ENCODE peak calls at places on chromosomes 2 and 18, in six cellular contexts. One of them, this sample, is unnamed.

GRCh38 chr18:73414598-73414997 is 546.8 kb upstream of the NETO1 start:
- DNase-seq in neural progenitor cell: no peak
- DNase-seq in activated gamma-delta T cell treated with Interleukin-2 at 50 U/mL for 16 hours: no peak
- DNase-seq in activated T-helper 1 cell treated with Interleukin-2 at 50 U/mL for 16 hours: no peak
- DNase-seq in GM12865: no peak
- DNase-seq in left lung: no peak
- DNase-seq in this sample: no peak

GRCh38 chr2:229910832-229911412 is 10.9 kb downstream of the TRIP12 start:
- DNase-seq in neural progenitor cell: peak
- DNase-seq in activated gamma-delta T cell treated with Interleukin-2 at 50 U/mL for 16 hours: no peak
- DNase-seq in activated T-helper 1 cell treated with Interleukin-2 at 50 U/mL for 16 hours: no peak
- DNase-seq in GM12865: peak
- DNase-seq in left lung: no peak
- DNase-seq in this sample: peak

GRCh38 chr2:168819829-168820489 is 17.5 kb downstream of the NOSTRIN start:
- DNase-seq in neural progenitor cell: peak
- DNase-seq in activated gamma-delta T cell treated with Interleukin-2 at 50 U/mL for 16 hours: no peak
- DNase-seq in activated T-helper 1 cell treated with Interleukin-2 at 50 U/mL for 16 hours: no peak
- DNase-seq in GM12865: no peak
- DNase-seq in left lung: no peak
- DNase-seq in this sample: no peak

GRCh38 chr2:236177967-236178909 is 10.1 kb upstream of the GBX2 start:
- DNase-seq in neural progenitor cell: peak
- DNase-seq in activated gamma-delta T cell treated with Interleukin-2 at 50 U/mL for 16 hours: no peak
- DNase-seq in activated T-helper 1 cell treated with Interleukin-2 at 50 U/mL for 16 hours: no peak
- DNase-seq in GM12865: no peak
- DNase-seq in left lung: peak
- DNase-seq in this sample: peak

GRCh38 chr2:205139822-205140612 is 542.3 kb upstream of the NRP2 start:
- DNase-seq in neural progenitor cell: peak
- DNase-seq in activated gamma-delta T cell treated with Interleukin-2 at 50 U/mL for 16 hours: no peak
- DNase-seq in activated T-helper 1 cell treated with Interleukin-2 at 50 U/mL for 16 hours: no peak
- DNase-seq in GM12865: no peak
- DNase-seq in left lung: peak
- DNase-seq in this sample: peak

GRCh38 chr18:2901405-2901989 is 54.7 kb downstream of the EMILIN2 start:
- DNase-seq in neural progenitor cell: no peak
- DNase-seq in activated gamma-delta T cell treated with Interleukin-2 at 50 U/mL for 16 hours: no peak
- DNase-seq in activated T-helper 1 cell treated with Interleukin-2 at 50 U/mL for 16 hours: no peak
- DNase-seq in GM12865: no peak
- DNase-seq in left lung: peak
- DNase-seq in this sample: no peak

GRCh38 chr2:94874277-94874997 is 3.2 kb downstream of the TEKT4 start:
- DNase-seq in neural progenitor cell: no peak
- DNase-seq in activated gamma-delta T cell treated with Interleukin-2 at 50 U/mL for 16 hours: peak
- DNase-seq in activated T-helper 1 cell treated with Interleukin-2 at 50 U/mL for 16 hours: peak
- DNase-seq in GM12865: peak
- DNase-seq in left lung: no peak
- DNase-seq in this sample: peak

GRCh38 chr2:235414422-235414821 is 79.4 kb upstream of the AGAP1 start:
- DNase-seq in neural progenitor cell: no peak
- DNase-seq in activated gamma-delta T cell treated with Interleukin-2 at 50 U/mL for 16 hours: no peak
- DNase-seq in activated T-helper 1 cell treated with Interleukin-2 at 50 U/mL for 16 hours: no peak
- DNase-seq in GM12865: no peak
- DNase-seq in left lung: no peak
- DNase-seq in this sample: no peak

GRCh38 chr2:15965564-15966019 is 25.2 kb downstream of the MYCN start:
- DNase-seq in neural progenitor cell: peak
- DNase-seq in activated gamma-delta T cell treated with Interleukin-2 at 50 U/mL for 16 hours: no peak
- DNase-seq in activated T-helper 1 cell treated with Interleukin-2 at 50 U/mL for 16 hours: no peak
- DNase-seq in GM12865: no peak
- DNase-seq in left lung: no peak
- DNase-seq in this sample: peak

GRCh38 chr18:54127759-54128378 is 96.6 kb downstream of the MBD2 start:
- DNase-seq in neural progenitor cell: peak
- DNase-seq in activated gamma-delta T cell treated with Interleukin-2 at 50 U/mL for 16 hours: no peak
- DNase-seq in activated T-helper 1 cell treated with Interleukin-2 at 50 U/mL for 16 hours: no peak
- DNase-seq in GM12865: peak
- DNase-seq in left lung: no peak
- DNase-seq in this sample: peak

GRCh38 chr18:54712758-54713157 is 115.5 kb upstream of the RAB27B start:
- DNase-seq in neural progenitor cell: no peak
- DNase-seq in activated gamma-delta T cell treated with Interleukin-2 at 50 U/mL for 16 hours: no peak
- DNase-seq in activated T-helper 1 cell treated with Interleukin-2 at 50 U/mL for 16 hours: no peak
- DNase-seq in GM12865: no peak
- DNase-seq in left lung: no peak
- DNase-seq in this sample: no peak

GRCh38 chr2:239087041-239087710 is 239.3 kb downstream of the TWIST2 start:
- DNase-seq in neural progenitor cell: no peak
- DNase-seq in activated gamma-delta T cell treated with Interleukin-2 at 50 U/mL for 16 hours: no peak
- DNase-seq in activated T-helper 1 cell treated with Interleukin-2 at 50 U/mL for 16 hours: no peak
- DNase-seq in GM12865: no peak
- DNase-seq in left lung: no peak
- DNase-seq in this sample: no peak

GRCh38 chr2:201257941-201258665 is 2.2 kb upstream of the CASP8 start:
- DNase-seq in neural progenitor cell: no peak
- DNase-seq in activated gamma-delta T cell treated with Interleukin-2 at 50 U/mL for 16 hours: peak
- DNase-seq in activated T-helper 1 cell treated with Interleukin-2 at 50 U/mL for 16 hours: peak
- DNase-seq in GM12865: peak
- DNase-seq in left lung: peak
- DNase-seq in this sample: peak

GRCh38 chr2:197498937-197499593 is 575 bp downstream of the HSPD1 start:
- DNase-seq in neural progenitor cell: peak
- DNase-seq in activated gamma-delta T cell treated with Interleukin-2 at 50 U/mL for 16 hours: peak
- DNase-seq in activated T-helper 1 cell treated with Interleukin-2 at 50 U/mL for 16 hours: peak
- DNase-seq in GM12865: peak
- DNase-seq in left lung: peak
- DNase-seq in this sample: peak

GRCh38 chr2:2050321-2050905 is 280.7 kb downstream of the MYT1L start:
- DNase-seq in neural progenitor cell: no peak
- DNase-seq in activated gamma-delta T cell treated with Interleukin-2 at 50 U/mL for 16 hours: no peak
- DNase-seq in activated T-helper 1 cell treated with Interleukin-2 at 50 U/mL for 16 hours: no peak
- DNase-seq in GM12865: no peak
- DNase-seq in left lung: no peak
- DNase-seq in this sample: no peak

GRCh38 chr2:135072125-135072997 is 20.3 kb downstream of the RAB3GAP1 start:
- DNase-seq in neural progenitor cell: peak
- DNase-seq in activated gamma-delta T cell treated with Interleukin-2 at 50 U/mL for 16 hours: no peak
- DNase-seq in activated T-helper 1 cell treated with Interleukin-2 at 50 U/mL for 16 hours: no peak
- DNase-seq in GM12865: no peak
- DNase-seq in left lung: no peak
- DNase-seq in this sample: no peak

GRCh38 chr2:171923206-171923605 is 945 bp downstream of the HAT1 start:
- DNase-seq in neural progenitor cell: no peak
- DNase-seq in activated gamma-delta T cell treated with Interleukin-2 at 50 U/mL for 16 hours: no peak
- DNase-seq in activated T-helper 1 cell treated with Interleukin-2 at 50 U/mL for 16 hours: no peak
- DNase-seq in GM12865: no peak
- DNase-seq in left lung: no peak
- DNase-seq in this sample: peak

GRCh38 chr2:52964916-52965530 is 802.6 kb upstream of the CHAC2 start:
- DNase-seq in neural progenitor cell: no peak
- DNase-seq in activated gamma-delta T cell treated with Interleukin-2 at 50 U/mL for 16 hours: no peak
- DNase-seq in activated T-helper 1 cell treated with Interleukin-2 at 50 U/mL for 16 hours: no peak
- DNase-seq in GM12865: no peak
- DNase-seq in left lung: no peak
- DNase-seq in this sample: no peak

GRCh38 chr2:72236445-72237067 is 88.9 kb upstream of the CYP26B1 start:
- DNase-seq in neural progenitor cell: no peak
- DNase-seq in activated gamma-delta T cell treated with Interleukin-2 at 50 U/mL for 16 hours: no peak
- DNase-seq in activated T-helper 1 cell treated with Interleukin-2 at 50 U/mL for 16 hours: no peak
- DNase-seq in GM12865: no peak
- DNase-seq in left lung: no peak
- DNase-seq in this sample: no peak

GRCh38 chr18:58396144-58396543 is 232.7 kb downstream of the ALPK2 start:
- DNase-seq in neural progenitor cell: no peak
- DNase-seq in activated gamma-delta T cell treated with Interleukin-2 at 50 U/mL for 16 hours: no peak
- DNase-seq in activated T-helper 1 cell treated with Interleukin-2 at 50 U/mL for 16 hours: no peak
- DNase-seq in GM12865: no peak
- DNase-seq in left lung: no peak
- DNase-seq in this sample: no peak

GRCh38 chr2:11753452-11753885 is 7.0 kb downstream of the LPIN1 start:
- DNase-seq in neural progenitor cell: no peak
- DNase-seq in activated gamma-delta T cell treated with Interleukin-2 at 50 U/mL for 16 hours: no peak
- DNase-seq in activated T-helper 1 cell treated with Interleukin-2 at 50 U/mL for 16 hours: no peak
- DNase-seq in GM12865: peak
- DNase-seq in left lung: peak
- DNase-seq in this sample: peak

GRCh38 chr2:98608962-98609604 is 694 bp downstream of the UNC50 start:
- DNase-seq in neural progenitor cell: peak
- DNase-seq in activated gamma-delta T cell treated with Interleukin-2 at 50 U/mL for 16 hours: no peak
- DNase-seq in activated T-helper 1 cell treated with Interleukin-2 at 50 U/mL for 16 hours: no peak
- DNase-seq in GM12865: peak
- DNase-seq in left lung: no peak
- DNase-seq in this sample: peak

GRCh38 chr2:164896226-164896625 is 54.6 kb upstream of the COBLL1 start:
- DNase-seq in neural progenitor cell: no peak
- DNase-seq in activated gamma-delta T cell treated with Interleukin-2 at 50 U/mL for 16 hours: no peak
- DNase-seq in activated T-helper 1 cell treated with Interleukin-2 at 50 U/mL for 16 hours: no peak
- DNase-seq in GM12865: no peak
- DNase-seq in left lung: no peak
- DNase-seq in this sample: no peak

GRCh38 chr2:120883607-120884405 is 148.1 kb downstream of the GLI2 start:
- DNase-seq in neural progenitor cell: peak
- DNase-seq in activated gamma-delta T cell treated with Interleukin-2 at 50 U/mL for 16 hours: no peak
- DNase-seq in activated T-helper 1 cell treated with Interleukin-2 at 50 U/mL for 16 hours: no peak
- DNase-seq in GM12865: no peak
- DNase-seq in left lung: no peak
- DNase-seq in this sample: no peak

GRCh38 chr2:142270291-142270690 is 139.5 kb upstream of the LRP1B start:
- DNase-seq in neural progenitor cell: no peak
- DNase-seq in activated gamma-delta T cell treated with Interleukin-2 at 50 U/mL for 16 hours: no peak
- DNase-seq in activated T-helper 1 cell treated with Interleukin-2 at 50 U/mL for 16 hours: no peak
- DNase-seq in GM12865: no peak
- DNase-seq in left lung: no peak
- DNase-seq in this sample: no peak

GRCh38 chr18:13577091-13577697 is 149.2 kb downstream of the FAM210A start:
- DNase-seq in neural progenitor cell: no peak
- DNase-seq in activated gamma-delta T cell treated with Interleukin-2 at 50 U/mL for 16 hours: no peak
- DNase-seq in activated T-helper 1 cell treated with Interleukin-2 at 50 U/mL for 16 hours: no peak
- DNase-seq in GM12865: peak
- DNase-seq in left lung: no peak
- DNase-seq in this sample: no peak

GRCh38 chr2:120352701-120353590 is 7.0 kb downstream of the INHBB start:
- DNase-seq in neural progenitor cell: no peak
- DNase-seq in activated gamma-delta T cell treated with Interleukin-2 at 50 U/mL for 16 hours: no peak
- DNase-seq in activated T-helper 1 cell treated with Interleukin-2 at 50 U/mL for 16 hours: no peak
- DNase-seq in GM12865: no peak
- DNase-seq in left lung: no peak
- DNase-seq in this sample: no peak

GRCh38 chr2:99754215-99754614 is 264.4 kb upstream of the REV1 start:
- DNase-seq in neural progenitor cell: no peak
- DNase-seq in activated gamma-delta T cell treated with Interleukin-2 at 50 U/mL for 16 hours: no peak
- DNase-seq in activated T-helper 1 cell treated with Interleukin-2 at 50 U/mL for 16 hours: no peak
- DNase-seq in GM12865: no peak
- DNase-seq in left lung: no peak
- DNase-seq in this sample: no peak

GRCh38 chr2:145431181-145431951 is 911.4 kb upstream of the ZEB2 start:
- DNase-seq in neural progenitor cell: peak
- DNase-seq in activated gamma-delta T cell treated with Interleukin-2 at 50 U/mL for 16 hours: no peak
- DNase-seq in activated T-helper 1 cell treated with Interleukin-2 at 50 U/mL for 16 hours: no peak
- DNase-seq in GM12865: no peak
- DNase-seq in left lung: no peak
- DNase-seq in this sample: peak

GRCh38 chr2:85266424-85267041 is 61.3 kb downstream of the TGOLN2 start:
- DNase-seq in neural progenitor cell: peak
- DNase-seq in activated gamma-delta T cell treated with Interleukin-2 at 50 U/mL for 16 hours: peak
- DNase-seq in activated T-helper 1 cell treated with Interleukin-2 at 50 U/mL for 16 hours: peak
- DNase-seq in GM12865: peak
- DNase-seq in left lung: peak
- DNase-seq in this sample: peak

GRCh38 chr2:178767099-178768060 is 39.8 kb downstream of the TTN start:
- DNase-seq in neural progenitor cell: no peak
- DNase-seq in activated gamma-delta T cell treated with Interleukin-2 at 50 U/mL for 16 hours: no peak
- DNase-seq in activated T-helper 1 cell treated with Interleukin-2 at 50 U/mL for 16 hours: no peak
- DNase-seq in GM12865: no peak
- DNase-seq in left lung: no peak
- DNase-seq in this sample: no peak

GRCh38 chr2:40346535-40347354 is 105.1 kb downstream of the SLC8A1 start:
- DNase-seq in neural progenitor cell: no peak
- DNase-seq in activated gamma-delta T cell treated with Interleukin-2 at 50 U/mL for 16 hours: no peak
- DNase-seq in activated T-helper 1 cell treated with Interleukin-2 at 50 U/mL for 16 hours: no peak
- DNase-seq in GM12865: peak
- DNase-seq in left lung: no peak
- DNase-seq in this sample: no peak

GRCh38 chr18:80233899-80234298 is 13.4 kb downstream of the PARD6G start:
- DNase-seq in neural progenitor cell: no peak
- DNase-seq in activated gamma-delta T cell treated with Interleukin-2 at 50 U/mL for 16 hours: no peak
- DNase-seq in activated T-helper 1 cell treated with Interleukin-2 at 50 U/mL for 16 hours: no peak
- DNase-seq in GM12865: no peak
- DNase-seq in left lung: no peak
- DNase-seq in this sample: no peak

GRCh38 chr18:70044626-70045025 is 97.0 kb upstream of the CD226 start:
- DNase-seq in neural progenitor cell: no peak
- DNase-seq in activated gamma-delta T cell treated with Interleukin-2 at 50 U/mL for 16 hours: no peak
- DNase-seq in activated T-helper 1 cell treated with Interleukin-2 at 50 U/mL for 16 hours: no peak
- DNase-seq in GM12865: no peak
- DNase-seq in left lung: no peak
- DNase-seq in this sample: no peak

GRCh38 chr2:173195100-173195499 is 119.5 kb downstream of the MAP3K20 start:
- DNase-seq in neural progenitor cell: peak
- DNase-seq in activated gamma-delta T cell treated with Interleukin-2 at 50 U/mL for 16 hours: no peak
- DNase-seq in activated T-helper 1 cell treated with Interleukin-2 at 50 U/mL for 16 hours: no peak
- DNase-seq in GM12865: no peak
- DNase-seq in left lung: no peak
- DNase-seq in this sample: no peak

GRCh38 chr2:88161446-88161845 is 8.7 kb upstream of the THNSL2 start:
- DNase-seq in neural progenitor cell: no peak
- DNase-seq in activated gamma-delta T cell treated with Interleukin-2 at 50 U/mL for 16 hours: no peak
- DNase-seq in activated T-helper 1 cell treated with Interleukin-2 at 50 U/mL for 16 hours: no peak
- DNase-seq in GM12865: no peak
- DNase-seq in left lung: no peak
- DNase-seq in this sample: no peak

GRCh38 chr2:169716938-169717690 is 16.5 kb upstream of the KLHL23 start:
- DNase-seq in neural progenitor cell: no peak
- DNase-seq in activated gamma-delta T cell treated with Interleukin-2 at 50 U/mL for 16 hours: no peak
- DNase-seq in activated T-helper 1 cell treated with Interleukin-2 at 50 U/mL for 16 hours: no peak
- DNase-seq in GM12865: no peak
- DNase-seq in left lung: no peak
- DNase-seq in this sample: no peak

GRCh38 chr2:221563601-221564000 is 8.5 kb downstream of the EPHA4 start:
- DNase-seq in neural progenitor cell: no peak
- DNase-seq in activated gamma-delta T cell treated with Interleukin-2 at 50 U/mL for 16 hours: no peak
- DNase-seq in activated T-helper 1 cell treated with Interleukin-2 at 50 U/mL for 16 hours: no peak
- DNase-seq in GM12865: no peak
- DNase-seq in left lung: no peak
- DNase-seq in this sample: no peak

This sample was measured in ELF-1.